ENCODE peak calls at places on chromosomes 4 and X, in seven cellular contexts. W is hepatocyte, Y is neural progenitor cell, O is MM.1S, A is HCT116, N is GM23338, G is PC-3. M is an unnamed sample.

GRCh38 chrX:73850124-73851013 is 287.4 kb downstream of the CHIC1 start:
- DNase-seq in W (peak), Y (peak), O (peak), A (peak), N (peak), G (peak), M (peak)

GRCh38 chrX:12237771-12238170 is 99.5 kb downstream of the FRMPD4 start:
- DNase-seq in W (no peak), Y (no peak), O (no peak), A (no peak), N (no peak), G (no peak), M (no peak)

GRCh38 chr4:86999244-86999643 is 64.4 kb downstream of the AFF1 start:
- DNase-seq in W (no peak), Y (no peak), O (no peak), A (no peak), N (no peak), G (no peak), M (no peak)

GRCh38 chrX:100635989-100636320 is 651 bp downstream of the TSPAN6 start:
- DNase-seq in W (no peak), Y (no peak), O (no peak), A (no peak), N (peak), G (no peak), M (no peak)

GRCh38 chrX:6694977-6695376 is 160.1 kb upstream of the VCX3A start:
- DNase-seq in W (no peak), Y (no peak), O (peak), A (no peak), N (no peak), G (no peak), M (no peak)

GRCh38 chrX:66150188-66150587 is 13.9 kb upstream of the HEPH start:
- DNase-seq in W (no peak), Y (no peak), O (no peak), A (no peak), N (no peak), G (no peak), M (peak)

GRCh38 chr4:2281575-2282343 is 19.9 kb upstream of the MXD4 start:
- DNase-seq in W (no peak), Y (no peak), O (peak), A (no peak), N (no peak), G (no peak), M (no peak)

GRCh38 chr4:122005064-122005755 is 53.4 kb upstream of the TRPC3 start:
- DNase-seq in W (no peak), Y (no peak), O (no peak), A (no peak), N (no peak), G (no peak), M (peak)

GRCh38 chrX:139126493-139126892 is 404.0 kb upstream of the F9 start:
- DNase-seq in W (peak), Y (peak), O (peak), A (no peak), N (peak), G (peak), M (peak)

GRCh38 chr4:7254736-7255487 is 62.6 kb downstream of the SORCS2 start:
- DNase-seq in W (no peak), Y (no peak), O (no peak), A (no peak), N (no peak), G (no peak), M (peak)
- H2AFZ ChIP-seq in W (no peak), Y (no peak), O (no peak), A (no peak), N (no peak), G (no peak), M (no peak)

DNA sequence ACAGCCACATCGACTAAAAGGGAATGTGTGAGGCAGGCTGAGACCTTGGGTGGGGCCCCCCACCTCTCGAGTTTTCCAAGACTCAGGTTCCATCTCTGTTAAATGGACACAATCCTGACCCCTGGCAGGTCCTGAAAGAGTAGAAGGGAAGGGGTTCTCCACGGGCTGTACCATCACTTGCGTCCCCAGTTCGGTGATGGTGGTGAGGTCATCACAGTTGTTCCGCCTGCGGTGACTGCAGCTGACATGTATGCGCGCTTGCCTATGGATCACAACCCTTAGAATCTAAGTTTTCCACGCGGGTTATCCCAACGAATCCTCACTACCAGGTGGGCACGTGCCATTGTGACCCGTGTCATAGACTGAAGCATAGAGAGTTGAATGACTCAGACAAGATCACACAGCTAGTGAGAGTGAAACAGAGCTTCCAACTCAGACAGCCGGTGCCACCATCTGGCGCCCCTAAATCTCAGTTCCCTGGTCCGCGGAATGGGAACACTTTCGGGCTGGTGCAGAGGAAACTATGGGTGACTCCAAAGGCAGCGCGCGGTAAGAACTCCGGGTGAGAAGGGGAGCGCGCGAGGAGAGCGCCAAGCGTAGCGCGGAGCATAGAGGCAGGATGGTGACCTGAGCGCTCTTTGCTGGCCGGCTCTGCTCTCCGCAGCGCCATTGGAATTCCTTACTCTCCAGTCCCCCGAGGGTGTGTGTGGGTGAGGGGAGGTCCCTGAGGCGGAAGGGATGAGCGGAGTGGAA is 10.4 kb downstream of the MSX1 start:
- DNase-seq in W (no peak), Y (peak), O (no peak), A (no peak), N (peak), G (no peak), M (peak)
- TF ChIP-seq EZH2 in W (no peak), Y (peak), O (no peak), A (no peak), N (peak), G (no peak), M (no peak)

GRCh38 chrX:132490086-132490419 is 1.2 kb upstream of the MBNL3 start:
- DNase-seq in W (no peak), Y (peak), O (peak), A (no peak), N (no peak), G (peak), M (no peak)

GRCh38 chrX:132489256-132490085 is 633 bp upstream of the MBNL3 start:
- DNase-seq in W (peak), Y (peak), O (peak), A (no peak), N (peak), G (peak), M (peak)

GRCh38 chrX:132491191-132491590 is 2.4 kb upstream of the MBNL3 start:
- DNase-seq in W (peak), Y (no peak), O (peak), A (no peak), N (peak), G (peak), M (no peak)

GRCh38 chrX:132488092-132488749 is 617 bp downstream of the MBNL3 start:
- DNase-seq in W (no peak), Y (no peak), O (peak), A (no peak), N (no peak), G (peak), M (peak)

DNA sequence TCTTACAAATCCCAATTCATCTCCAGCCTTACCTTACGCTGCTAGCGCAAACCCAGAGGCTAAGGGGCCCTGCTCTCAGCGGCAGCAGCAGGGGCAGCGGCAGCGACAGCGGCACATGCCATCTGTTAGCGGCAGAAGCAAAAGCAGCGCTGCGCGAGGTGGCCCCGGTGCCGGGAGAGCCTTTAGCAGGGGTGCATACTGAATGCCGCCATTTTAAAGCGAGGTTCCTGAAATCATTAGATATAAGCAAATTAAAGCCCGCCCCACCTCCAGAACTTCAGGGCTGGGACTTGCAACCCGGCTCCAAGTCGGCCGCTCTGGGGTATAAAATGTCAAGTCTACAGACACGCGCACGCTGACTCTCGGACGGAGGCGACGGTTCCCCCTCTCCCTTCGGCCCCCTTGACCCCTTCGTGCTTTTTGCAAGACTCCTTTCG is at the start of gene MBNL3:
- DNase-seq in W (peak), Y (peak), O (peak), A (no peak), N (peak), G (peak), M (peak)
- TF ChIP-seq EZH2phosphoT487 in W (no peak), Y (no peak), O (no peak), A (no peak), N (no peak), G (no peak), M (no peak)

DNA sequence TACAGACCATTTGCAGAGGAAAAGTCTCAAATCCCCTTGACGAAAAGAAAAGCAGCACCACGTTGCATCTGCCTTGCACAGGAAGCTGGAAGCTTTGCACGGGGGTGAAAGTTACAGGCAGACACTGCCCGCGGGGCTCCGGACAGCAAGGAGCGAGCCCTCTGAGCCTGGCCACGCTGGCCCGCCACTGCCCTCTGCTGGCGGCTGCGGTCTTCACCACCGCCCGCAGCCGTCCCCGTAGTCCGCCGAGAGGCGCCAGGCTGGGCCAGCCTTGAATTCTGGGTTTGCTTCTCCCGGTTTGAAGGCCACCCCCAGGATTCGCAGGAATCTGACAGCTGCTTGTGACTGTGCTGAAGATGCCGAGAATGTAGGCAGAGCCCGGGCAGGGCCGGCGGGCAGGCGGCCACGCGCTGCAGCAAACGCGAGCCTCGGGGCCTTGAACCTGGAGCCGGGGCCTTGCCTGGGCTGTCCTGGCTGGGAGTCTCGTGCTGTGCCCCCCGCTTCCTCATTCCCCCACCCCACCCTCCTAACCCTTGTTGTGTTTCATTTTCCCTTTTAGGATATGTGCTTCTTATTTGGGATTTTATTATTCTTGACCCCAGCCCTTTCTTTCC is 49.2 kb downstream of the ENPP6 start:
- DNase-seq in W (peak), Y (peak), O (peak), A (peak), N (peak), G (peak), M (peak)
- H2AFZ ChIP-seq in W (peak), Y (peak), O (peak), A (peak), N (peak), G (peak), M (peak)

GRCh38 chr4:41882622-41883347 is 52.4 kb upstream of the TMEM33 start:
- DNase-seq in W (peak), Y (peak), O (peak), A (no peak), N (peak), G (peak), M (peak)

GRCh38 chr4:41880022-41880837 is 55.0 kb upstream of the TMEM33 start:
- DNase-seq in W (no peak), Y (peak), O (no peak), A (no peak), N (peak), G (no peak), M (no peak)

GRCh38 chr4:41881931-41882621 is 53.2 kb upstream of the TMEM33 start:
- DNase-seq in W (no peak), Y (peak), O (peak), A (no peak), N (peak), G (no peak), M (peak)

GRCh38 chr4:41879552-41879951 is 55.7 kb upstream of the TMEM33 start:
- DNase-seq in W (no peak), Y (no peak), O (no peak), A (no peak), N (no peak), G (no peak), M (no peak)

DNA sequence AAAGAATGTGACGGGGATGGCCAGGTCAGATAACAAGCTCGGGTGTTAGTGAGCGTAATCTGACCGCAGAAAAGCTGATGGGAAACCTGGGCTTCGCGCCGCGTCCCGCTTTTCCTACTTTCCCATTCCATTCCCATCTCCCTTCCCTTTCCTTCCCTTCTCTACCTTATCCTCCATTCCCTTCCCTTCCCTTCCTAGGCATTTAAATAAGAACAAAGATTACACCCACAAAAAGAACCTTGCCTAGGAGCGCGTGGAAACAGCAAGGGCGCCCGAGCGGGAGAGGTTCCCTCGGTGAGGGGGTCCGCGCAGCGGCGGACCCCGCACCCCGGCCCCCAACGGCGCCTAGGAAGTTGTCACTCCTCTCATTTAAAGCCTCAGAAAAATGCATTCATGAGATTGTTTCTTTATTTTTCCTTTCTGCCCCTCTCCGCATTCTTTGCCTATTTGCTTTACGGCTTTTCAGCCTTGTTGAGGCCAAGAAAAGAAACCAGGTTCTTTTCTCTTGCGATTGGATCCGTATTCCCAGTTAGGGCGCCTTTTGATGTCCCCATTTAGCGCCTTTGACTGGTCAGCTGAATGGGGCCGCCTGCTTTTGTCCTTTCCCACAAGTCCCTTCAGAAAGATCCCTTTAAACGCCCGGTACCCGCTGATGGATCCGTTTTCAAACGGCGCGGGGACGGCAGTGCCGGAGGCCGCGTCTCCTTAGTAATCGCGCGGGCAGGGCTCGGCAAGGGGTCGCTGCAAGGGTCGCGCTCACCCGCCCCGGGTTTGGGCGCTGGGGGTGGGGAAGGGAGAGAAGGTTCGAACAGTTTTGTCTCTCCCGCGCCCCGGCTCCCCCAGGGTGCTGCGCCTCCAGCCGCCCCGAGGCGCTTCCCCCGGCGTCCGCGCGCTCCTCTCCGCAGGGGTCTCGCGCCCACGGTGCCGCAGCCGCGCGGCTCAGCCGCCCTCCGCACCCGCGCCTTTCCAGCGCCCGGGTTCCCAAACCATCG is 54.1 kb upstream of the TMEM33 start:
- DNase-seq in W (no peak), Y (peak), O (no peak), A (no peak), N (peak), G (no peak), M (peak)
- TF ChIP-seq EZH2 in W (peak), Y (peak), O (no peak), A (no peak), N (peak), G (no peak), M (peak)